ENCODE peak calls at places on chromosomes 11 and 22, in six cellular contexts. One of them, this sample, is unnamed. For H3K4me1, the result is how much of the 10 kb centered on the place peaks cover.

GRCh38 chr11:118005224-118006152 is 19.3 kb downstream of the IL10RA start:
- DNase-seq in hepatocyte: no peak
- DNase-seq in esophagus squamous epithelium: no peak
- DNase-seq in thoracic aorta: no peak
- DNase-seq in SK-N-SH: no peak
- DNase-seq in GM23338: peak
- DNase-seq in this sample: no peak

GRCh38 chr22:42680648-42681047 is 31.5 kb upstream of the CYB5R3 start:
- DNase-seq in hepatocyte: no peak
- DNase-seq in esophagus squamous epithelium: no peak
- DNase-seq in thoracic aorta: no peak
- DNase-seq in SK-N-SH: no peak
- DNase-seq in GM23338: no peak
- DNase-seq in this sample: peak

GRCh38 chr11:17256512-17256911 is 20.0 kb upstream of the NUCB2 start:
- DNase-seq in hepatocyte: peak
- DNase-seq in esophagus squamous epithelium: no peak
- DNase-seq in thoracic aorta: no peak
- DNase-seq in SK-N-SH: no peak
- DNase-seq in GM23338: no peak
- DNase-seq in this sample: no peak

GRCh38 chr22:50262460-50262911 is 1.0 kb upstream of the MAPK12 start:
- DNase-seq in hepatocyte: no peak
- DNase-seq in esophagus squamous epithelium: no peak
- DNase-seq in thoracic aorta: no peak
- DNase-seq in SK-N-SH: no peak
- DNase-seq in GM23338: no peak
- DNase-seq in this sample: no peak

GRCh38 chr11:14907411-14908213 is 15.6 kb upstream of the CYP2R1 start:
- DNase-seq in hepatocyte: peak
- DNase-seq in esophagus squamous epithelium: peak
- DNase-seq in thoracic aorta: peak
- DNase-seq in SK-N-SH: peak
- DNase-seq in GM23338: peak
- DNase-seq in this sample: no peak

GRCh38 chr11:17014774-17015638 is 792 bp upstream of the PLEKHA7 start:
- DNase-seq in hepatocyte: peak
- DNase-seq in esophagus squamous epithelium: no peak
- DNase-seq in thoracic aorta: no peak
- DNase-seq in SK-N-SH: peak
- DNase-seq in GM23338: peak
- DNase-seq in this sample: no peak

GRCh38 chr22:45210577-45211431 is 29.9 kb downstream of the KIAA0930 start:
- DNase-seq in hepatocyte: no peak
- DNase-seq in esophagus squamous epithelium: no peak
- DNase-seq in thoracic aorta: no peak
- DNase-seq in SK-N-SH: no peak
- DNase-seq in GM23338: no peak
- DNase-seq in this sample: no peak

GRCh38 chr11:13962562-13963168 is at the start of gene SPON1:
- DNase-seq in hepatocyte: peak
- DNase-seq in esophagus squamous epithelium: no peak
- DNase-seq in thoracic aorta: no peak
- DNase-seq in SK-N-SH: peak
- DNase-seq in GM23338: peak
- DNase-seq in this sample: no peak

GRCh38 chr22:39493759-39494158 is 8.3 kb upstream of the MIEF1 start:
- DNase-seq in hepatocyte: no peak
- DNase-seq in esophagus squamous epithelium: no peak
- DNase-seq in thoracic aorta: no peak
- DNase-seq in SK-N-SH: no peak
- DNase-seq in GM23338: no peak
- DNase-seq in this sample: no peak

GRCh38 chr11:62922653-62923371 is 1.6 kb upstream of the CHRM1 start:
- DNase-seq in hepatocyte: no peak
- DNase-seq in esophagus squamous epithelium: no peak
- DNase-seq in thoracic aorta: no peak
- DNase-seq in SK-N-SH: no peak
- DNase-seq in GM23338: peak
- DNase-seq in this sample: no peak

GRCh38 chr11:73223998-73224730 is 6.1 kb downstream of the P2RY2 start:
- DNase-seq in hepatocyte: no peak
- DNase-seq in esophagus squamous epithelium: no peak
- DNase-seq in thoracic aorta: no peak
- DNase-seq in SK-N-SH: peak
- DNase-seq in GM23338: no peak
- DNase-seq in this sample: peak

GRCh38 chr22:49016909-49017768 is 810.5 kb downstream of the BRD1 start:
- DNase-seq in hepatocyte: no peak
- DNase-seq in esophagus squamous epithelium: no peak
- DNase-seq in thoracic aorta: no peak
- DNase-seq in SK-N-SH: no peak
- DNase-seq in GM23338: peak
- DNase-seq in this sample: peak

GRCh38 chr11:8021920-8022319 is 34.8 kb downstream of the EIF3F start:
- DNase-seq in hepatocyte: no peak
- DNase-seq in esophagus squamous epithelium: no peak
- DNase-seq in thoracic aorta: no peak
- DNase-seq in SK-N-SH: no peak
- DNase-seq in GM23338: no peak
- DNase-seq in this sample: no peak

GRCh38 chr11:132858203-132858602 is 674.1 kb downstream of the OPCML start:
- DNase-seq in hepatocyte: peak
- DNase-seq in esophagus squamous epithelium: no peak
- DNase-seq in thoracic aorta: no peak
- DNase-seq in SK-N-SH: no peak
- DNase-seq in GM23338: peak
- DNase-seq in this sample: no peak

GRCh38 chr11:116932182-116932581 is 94.8 kb upstream of the APOA1 start:
- DNase-seq in hepatocyte: no peak
- DNase-seq in esophagus squamous epithelium: no peak
- DNase-seq in thoracic aorta: no peak
- DNase-seq in SK-N-SH: no peak
- DNase-seq in GM23338: no peak
- DNase-seq in this sample: no peak

GRCh38 chr22:19527321-19527721 is 3.1 kb upstream of the CLDN5 start:
- DNase-seq in hepatocyte: no peak
- DNase-seq in esophagus squamous epithelium: no peak
- DNase-seq in thoracic aorta: no peak
- DNase-seq in SK-N-SH: no peak
- DNase-seq in GM23338: no peak
- DNase-seq in this sample: peak

GRCh38 chr22:50698546-50698945 is 25.9 kb downstream of the SHANK3 start:
- DNase-seq in hepatocyte: no peak
- DNase-seq in esophagus squamous epithelium: no peak
- DNase-seq in thoracic aorta: no peak
- DNase-seq in SK-N-SH: no peak
- DNase-seq in GM23338: no peak
- DNase-seq in this sample: peak

GRCh38 chr11:10450451-10451398 is 4.3 kb upstream of the AMPD3 start:
- DNase-seq in hepatocyte: peak
- DNase-seq in esophagus squamous epithelium: no peak
- DNase-seq in thoracic aorta: no peak
- DNase-seq in SK-N-SH: peak
- DNase-seq in GM23338: peak
- DNase-seq in this sample: no peak

GRCh38 chr11:2774173-2775082 is 74.6 kb upstream of the KCNQ1OT1 start:
- DNase-seq in hepatocyte: no peak
- DNase-seq in esophagus squamous epithelium: no peak
- DNase-seq in thoracic aorta: no peak
- DNase-seq in SK-N-SH: no peak
- DNase-seq in GM23338: no peak
- DNase-seq in this sample: peak

GRCh38 chr11:2770556-2771301 is 70.9 kb upstream of the KCNQ1OT1 start:
- DNase-seq in hepatocyte: no peak
- DNase-seq in esophagus squamous epithelium: no peak
- DNase-seq in thoracic aorta: no peak
- DNase-seq in SK-N-SH: no peak
- DNase-seq in GM23338: no peak
- DNase-seq in this sample: peak

GRCh38 chr11:2769779-2770555 is 70.2 kb upstream of the KCNQ1OT1 start:
- DNase-seq in hepatocyte: peak
- DNase-seq in esophagus squamous epithelium: no peak
- DNase-seq in thoracic aorta: no peak
- DNase-seq in SK-N-SH: no peak
- DNase-seq in GM23338: no peak
- DNase-seq in this sample: peak

GRCh38 chr11:2772544-2773031 is 72.8 kb upstream of the KCNQ1OT1 start:
- DNase-seq in hepatocyte: no peak
- DNase-seq in esophagus squamous epithelium: no peak
- DNase-seq in thoracic aorta: no peak
- DNase-seq in SK-N-SH: no peak
- DNase-seq in GM23338: no peak
- DNase-seq in this sample: no peak

GRCh38 chr11:2771758-2772466 is 72.1 kb upstream of the KCNQ1OT1 start:
- DNase-seq in hepatocyte: no peak
- DNase-seq in esophagus squamous epithelium: no peak
- DNase-seq in thoracic aorta: no peak
- DNase-seq in SK-N-SH: no peak
- DNase-seq in GM23338: no peak
- DNase-seq in this sample: peak
- H3K4me1 ChIP-seq in hepatocyte: under half
- H3K4me1 ChIP-seq in esophagus squamous epithelium: under half
- H3K4me1 ChIP-seq in thoracic aorta: under half
- H3K4me1 ChIP-seq in SK-N-SH: under half
- H3K4me1 ChIP-seq in GM23338: under half
- H3K4me1 ChIP-seq in this sample: under half

DNA sequence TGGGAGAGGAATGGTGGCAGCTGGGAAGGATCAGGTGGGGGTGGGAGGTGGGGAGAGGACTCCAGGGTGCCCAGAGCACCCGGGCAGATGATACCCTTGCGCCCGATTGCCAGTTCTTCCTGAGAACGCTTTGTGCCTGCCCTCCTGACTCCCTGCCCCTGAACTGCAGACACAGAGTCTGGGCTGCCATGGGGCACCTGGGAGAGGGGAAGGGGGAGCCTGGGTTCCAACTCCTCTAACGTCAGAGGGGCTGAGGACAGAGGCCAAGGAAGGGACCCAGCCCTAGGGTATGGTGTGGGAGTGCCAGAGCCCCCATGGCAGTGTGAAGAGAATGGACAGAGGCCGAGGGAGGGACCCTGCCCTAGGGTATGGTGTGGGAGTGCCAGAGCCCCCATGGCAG is 920 bp upstream of the KCNK7 start:
- DNase-seq in hepatocyte: no peak
- DNase-seq in esophagus squamous epithelium: no peak
- DNase-seq in thoracic aorta: no peak
- DNase-seq in SK-N-SH: no peak
- DNase-seq in GM23338: no peak
- DNase-seq in this sample: no peak
- H3K4me3 ChIP-seq in hepatocyte: no peak
- H3K4me3 ChIP-seq in esophagus squamous epithelium: no peak
- H3K4me3 ChIP-seq in thoracic aorta: no peak
- H3K4me3 ChIP-seq in SK-N-SH: no peak
- H3K4me3 ChIP-seq in GM23338: no peak
- H3K4me3 ChIP-seq in this sample: no peak

GRCh38 chr22:23563111-23563510 is 17.0 kb downstream of the IGLL1 start:
- DNase-seq in hepatocyte: no peak
- DNase-seq in esophagus squamous epithelium: no peak
- DNase-seq in thoracic aorta: no peak
- DNase-seq in SK-N-SH: no peak
- DNase-seq in GM23338: no peak
- DNase-seq in this sample: no peak
- H3K4me1 ChIP-seq in hepatocyte: under half
- H3K4me1 ChIP-seq in esophagus squamous epithelium: under half
- H3K4me1 ChIP-seq in thoracic aorta: under half
- H3K4me1 ChIP-seq in SK-N-SH: under half
- H3K4me1 ChIP-seq in GM23338: under half
- H3K4me1 ChIP-seq in this sample: under half

DNA sequence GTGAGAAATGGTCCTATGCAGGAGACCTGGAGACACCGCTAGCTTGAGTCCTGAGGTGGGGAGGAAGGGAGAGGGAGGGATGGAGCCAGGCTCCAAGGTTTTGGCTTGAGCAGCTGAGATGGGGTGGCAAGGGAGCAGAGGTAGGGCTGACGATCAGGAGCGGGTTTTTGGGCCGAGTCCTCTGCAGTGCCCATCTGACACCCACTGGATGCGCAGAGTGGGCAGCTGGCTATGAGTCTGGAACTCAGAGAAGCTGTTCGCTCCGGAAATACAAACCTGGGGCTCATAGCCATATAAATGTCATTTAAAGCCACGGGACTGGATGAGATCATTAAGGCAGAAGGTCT is 450 bp upstream of the MAFF start:
- DNase-seq in hepatocyte: no peak
- DNase-seq in esophagus squamous epithelium: no peak
- DNase-seq in thoracic aorta: no peak
- DNase-seq in SK-N-SH: no peak
- DNase-seq in GM23338: no peak
- DNase-seq in this sample: no peak
- H3K4me3 ChIP-seq in hepatocyte: no peak
- H3K4me3 ChIP-seq in esophagus squamous epithelium: peak
- H3K4me3 ChIP-seq in thoracic aorta: peak
- H3K4me3 ChIP-seq in SK-N-SH: peak
- H3K4me3 ChIP-seq in GM23338: peak
- H3K4me3 ChIP-seq in this sample: peak

GRCh38 chr22:21712751-21713427 is 22.7 kb downstream of the YPEL1 start:
- DNase-seq in hepatocyte: peak
- DNase-seq in esophagus squamous epithelium: no peak
- DNase-seq in thoracic aorta: no peak
- DNase-seq in SK-N-SH: peak
- DNase-seq in GM23338: peak
- DNase-seq in this sample: no peak
- H3K4me1 ChIP-seq in hepatocyte: under half
- H3K4me1 ChIP-seq in esophagus squamous epithelium: under half
- H3K4me1 ChIP-seq in thoracic aorta: under half
- H3K4me1 ChIP-seq in SK-N-SH: under half
- H3K4me1 ChIP-seq in GM23338: under half
- H3K4me1 ChIP-seq in this sample: under half

GRCh38 chr11:85236211-85236610 is 390.9 kb downstream of the DLG2 start:
- DNase-seq in hepatocyte: no peak
- DNase-seq in esophagus squamous epithelium: no peak
- DNase-seq in thoracic aorta: no peak
- DNase-seq in SK-N-SH: no peak
- DNase-seq in GM23338: peak
- DNase-seq in this sample: no peak

GRCh38 chr11:85232559-85232958 is 394.6 kb downstream of the DLG2 start:
- DNase-seq in hepatocyte: no peak
- DNase-seq in esophagus squamous epithelium: no peak
- DNase-seq in thoracic aorta: no peak
- DNase-seq in SK-N-SH: no peak
- DNase-seq in GM23338: no peak
- DNase-seq in this sample: no peak
- H3K4me3 ChIP-seq in hepatocyte: no peak
- H3K4me3 ChIP-seq in esophagus squamous epithelium: no peak
- H3K4me3 ChIP-seq in thoracic aorta: no peak
- H3K4me3 ChIP-seq in SK-N-SH: no peak
- H3K4me3 ChIP-seq in GM23338: no peak
- H3K4me3 ChIP-seq in this sample: no peak

DNA sequence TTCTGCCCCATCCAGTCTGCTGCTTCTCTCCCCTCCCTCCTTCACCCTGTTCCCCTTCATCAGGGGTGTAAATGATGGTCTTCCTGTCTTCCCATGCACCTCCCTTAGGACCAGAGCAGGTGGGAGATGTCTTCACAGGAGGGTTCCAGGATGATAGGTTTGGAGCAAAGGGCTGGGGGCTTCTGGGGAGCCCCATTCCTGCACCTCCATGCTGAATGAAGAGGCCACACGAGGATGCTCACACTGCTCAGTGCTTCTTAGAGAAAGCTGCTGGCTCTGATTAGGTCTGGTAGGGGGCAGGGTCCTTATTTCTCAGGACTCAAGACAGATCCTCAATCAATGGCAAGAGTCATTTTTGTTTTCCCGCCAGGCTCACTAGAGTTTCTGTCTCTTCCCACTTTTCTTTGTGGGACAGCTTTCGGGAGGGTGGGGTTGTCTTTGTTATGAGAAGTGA is 41.1 kb downstream of the BCR start:
- DNase-seq in hepatocyte: no peak
- DNase-seq in esophagus squamous epithelium: no peak
- DNase-seq in thoracic aorta: no peak
- DNase-seq in SK-N-SH: no peak
- DNase-seq in GM23338: no peak
- DNase-seq in this sample: no peak
- H3K4me1 ChIP-seq in hepatocyte: half or more
- H3K4me1 ChIP-seq in esophagus squamous epithelium: half or more
- H3K4me1 ChIP-seq in thoracic aorta: half or more
- H3K4me1 ChIP-seq in SK-N-SH: half or more
- H3K4me1 ChIP-seq in GM23338: half or more
- H3K4me1 ChIP-seq in this sample: half or more

This sample was measured in ascending aorta.